ENCODE peak calls at places on chromosomes 12 and 14, in nine cellular contexts. U is HFFc6, P is lower lobe of right lung, X is endothelial cell, N is fibroblast of mammary gland, E is progenitor cell of endocrine pancreas, O is dorsolateral prefrontal cortex, F is thoracic aorta, H is A549. Z is an unnamed sample.

GRCh38 chr12:53219956-53220856 is 11.8 kb downstream of the RARG start:
- DNase-seq in U (peak; percentile 71), P (peak; percentile 88), X (no peak), N (peak; percentile 80), E (no peak), O (peak; percentile 53), F (no peak), H (peak; percentile 88), Z (no peak)

GRCh38 chr12:47905313-47905730 is 528 bp upstream of the VDR start:
- DNase-seq in U (no peak), P (peak; percentile 81), X (peak; percentile 36), N (no peak), E (peak; percentile 70), O (peak; percentile 8), F (no peak), H (no peak), Z (no peak)

GRCh38 chr12:92593734-92594402 is 108.9 kb upstream of the PLEKHG7 start:
- DNase-seq in U (peak; percentile 92), P (peak; percentile 54), X (no peak), N (peak; percentile 95), E (no peak), O (peak; percentile 3), F (peak; percentile 8), H (peak; percentile 97), Z (no peak)

GRCh38 chr14:77023001-77023996 is 5.2 kb downstream of the IRF2BPL start:
- DNase-seq in U (peak; percentile 37), P (peak; percentile 48), X (no peak), N (no peak), E (peak; percentile 57), O (no peak), F (no peak), H (peak; percentile 75), Z (no peak)

GRCh38 chr14:67554341-67554740 is 21.3 kb downstream of the PLEKHH1 start:
- DNase-seq in U (no peak), P (no peak), X (no peak), N (no peak), E (no peak), O (no peak), F (no peak), H (no peak), Z (no peak)

GRCh38 chr14:32073537-32074189 is 3.4 kb upstream of the ARHGAP5 start:
- DNase-seq in U (peak; percentile 75), P (no peak), X (peak; percentile 57), N (peak; percentile 87), E (no peak), O (peak; percentile 15), F (no peak), H (peak; percentile 87), Z (peak; percentile 48)

GRCh38 chr12:91249059-91250055 is 66.7 kb upstream of the DCN start:
- DNase-seq in U (no peak), P (no peak), X (no peak), N (peak; percentile 72), E (no peak), O (no peak), F (no peak), H (no peak), Z (no peak)

GRCh38 chr12:48970702-48971334 is 717 bp downstream of the WNT10B start:
- DNase-seq in U (no peak), P (no peak), X (no peak), N (no peak), E (no peak), O (no peak), F (no peak), H (no peak), Z (no peak)

GRCh38 chr12:104670439-104671406 is 214.0 kb downstream of the CHST11 start:
- DNase-seq in U (no peak), P (peak; percentile 76), X (no peak), N (no peak), E (no peak), O (no peak), F (no peak), H (peak; percentile 52), Z (no peak)

GRCh38 chr12:104671407-104672095 is 214.8 kb downstream of the CHST11 start:
- DNase-seq in U (peak; percentile 90), P (peak; percentile 89), X (no peak), N (peak; percentile 91), E (no peak), O (peak; percentile 56), F (peak; percentile 85), H (peak; percentile 99), Z (no peak)

GRCh38 chr12:104669057-104669770 is 212.5 kb downstream of the CHST11 start:
- DNase-seq in U (no peak), P (peak; percentile 73), X (no peak), N (no peak), E (peak; percentile 15), O (peak; percentile 87), F (no peak), H (peak; percentile 22), Z (peak; percentile 47)

GRCh38 chr12:104668274-104668718 is 211.5 kb downstream of the CHST11 start:
- DNase-seq in U (no peak), P (peak; percentile 70), X (no peak), N (no peak), E (no peak), O (no peak), F (no peak), H (no peak), Z (no peak)

DNA sequence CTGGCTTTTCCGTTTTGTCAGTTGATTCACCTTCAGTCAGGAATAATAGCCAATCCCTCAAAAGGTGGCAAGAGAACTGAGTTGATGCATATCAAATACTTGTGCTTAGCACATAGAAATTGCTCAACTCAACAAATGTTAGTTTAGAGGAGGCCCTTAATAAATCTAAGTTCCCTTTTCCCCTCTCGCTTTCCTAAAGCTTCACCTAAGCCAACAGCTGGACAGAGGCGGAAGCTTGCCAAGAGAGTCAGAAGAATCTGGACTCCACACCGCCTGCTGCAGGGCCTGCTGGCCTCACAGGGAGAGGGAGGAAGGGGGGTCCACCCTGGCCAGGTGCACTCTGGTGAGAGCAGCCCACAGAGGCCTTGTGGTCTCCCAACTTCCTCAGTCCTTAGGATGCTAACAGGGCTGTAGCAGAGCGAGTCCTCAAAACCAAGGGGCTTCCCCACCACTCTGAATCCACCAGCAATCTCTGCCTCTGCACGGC is 213.1 kb downstream of the CHST11 start:
- DNase-seq in U (no peak), P (peak; percentile 72), X (no peak), N (peak; percentile 68), E (no peak), O (no peak), F (no peak), H (no peak), Z (no peak)
- TF ChIP-seq CTCF in U (no peak), P (no peak), X (no peak), N (no peak), E (no peak), O (no peak), F (no peak), H (no peak), Z (no peak)

DNA sequence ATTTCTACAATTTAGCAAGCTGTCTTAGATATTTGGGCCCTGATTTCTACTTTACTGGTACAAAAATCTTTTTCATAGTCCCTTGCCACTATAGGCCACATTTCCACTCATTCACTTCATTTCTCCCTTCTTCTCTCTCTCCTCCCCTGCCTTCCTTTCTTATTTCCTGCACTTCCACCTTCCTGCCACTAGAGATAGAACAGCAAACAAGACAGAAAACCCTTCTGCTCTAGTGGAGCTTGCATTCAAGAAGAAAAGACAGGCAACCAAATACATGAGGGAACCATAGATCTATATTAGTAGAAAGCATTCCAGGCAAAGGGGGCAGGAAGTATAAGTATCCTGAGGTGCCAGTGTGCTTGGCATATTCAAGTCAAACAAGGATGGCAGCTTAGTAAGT is 623.5 kb downstream of the FLRT2 start:
- DNase-seq in U (no peak), P (no peak), X (no peak), N (no peak), E (no peak), O (no peak), F (no peak), H (no peak), Z (no peak)
- TF ChIP-seq CTCF in U (peak; percentile 40), P (no peak), X (peak; percentile 43), N (no peak), E (peak; percentile 41), O (no peak), F (no peak), H (no peak), Z (peak; percentile 47)

GRCh38 chr14:73958591-73958990 is 8.5 kb downstream of the COQ6 start:
- DNase-seq in U (no peak), P (no peak), X (no peak), N (no peak), E (no peak), O (no peak), F (no peak), H (no peak), Z (no peak)

GRCh38 chr14:73953731-73954130 is 3.6 kb downstream of the COQ6 start:
- DNase-seq in U (no peak), P (no peak), X (no peak), N (peak; percentile 82), E (no peak), O (no peak), F (no peak), H (no peak), Z (no peak)

GRCh38 chr14:73949752-73950734 is at the start of the genes COQ6 and FAM161B:
- DNase-seq in U (peak; percentile 96), P (peak; percentile 96), X (peak; percentile 82), N (peak; percentile 95), E (peak; percentile 81), O (peak; percentile 93), F (peak; percentile 90), H (peak; percentile 97), Z (peak; percentile 81)

GRCh38 chr14:73961192-73961591 is 11.1 kb downstream of the COQ6 start:
- DNase-seq in U (no peak), P (no peak), X (no peak), N (no peak), E (no peak), O (no peak), F (no peak), H (no peak), Z (no peak)

GRCh38 chr14:73955674-73956073 is 5.6 kb downstream of the COQ6 start:
- DNase-seq in U (no peak), P (no peak), X (no peak), N (no peak), E (no peak), O (no peak), F (no peak), H (no peak), Z (no peak)
- TF ChIP-seq CTCF in U (no peak), P (no peak), X (no peak), N (no peak), E (no peak), O (no peak), F (no peak), H (no peak), Z (no peak)

GRCh38 chr12:27838543-27838942 is 58.5 kb upstream of the MANSC4 start:
- DNase-seq in U (no peak), P (no peak), X (no peak), N (no peak), E (no peak), O (no peak), F (no peak), H (no peak), Z (no peak)

GRCh38 chr12:27843714-27844245 is 63.7 kb upstream of the MANSC4 start:
- DNase-seq in U (no peak), P (no peak), X (no peak), N (peak; percentile 61), E (no peak), O (no peak), F (no peak), H (no peak), Z (no peak)

GRCh38 chr12:27841392-27841882 is 61.4 kb upstream of the MANSC4 start:
- DNase-seq in U (peak; percentile 22), P (no peak), X (no peak), N (no peak), E (no peak), O (no peak), F (no peak), H (peak; percentile 16), Z (no peak)

GRCh38 chr12:27844427-27845090 is 64.5 kb upstream of the MANSC4 start:
- DNase-seq in U (no peak), P (no peak), X (no peak), N (no peak), E (no peak), O (no peak), F (no peak), H (no peak), Z (no peak)

GRCh38 chr12:27840229-27840999 is 60.4 kb upstream of the MANSC4 start:
- DNase-seq in U (peak; percentile 10), P (no peak), X (no peak), N (no peak), E (no peak), O (no peak), F (no peak), H (no peak), Z (no peak)
- TF ChIP-seq CTCF in U (peak; percentile 75), P (no peak), X (no peak), N (peak; percentile 54), E (peak; percentile 12), O (no peak), F (no peak), H (peak; percentile 43), Z (no peak)